ENCODE peak calls at places on chromosomes 16 and 17, in four cellular contexts. X is Caco-2, D is lower leg skin, N is foreskin fibroblast. R is an unnamed sample.

GRCh38 chr17:38465420-38466345 is 37.4 kb downstream of the ARHGAP23 start:
- DNase-seq in N (peak; percentile 91), D (no peak), X (no peak), R (no peak)

GRCh38 chr17:44005865-44006580 is 1.6 kb downstream of the NAGS start:
- DNase-seq in N (peak; percentile 79), D (no peak), X (peak; percentile 55), R (no peak)

GRCh38 chr17:8994319-8994718 is 27.0 kb upstream of the NTN1 start:
- DNase-seq in X (peak; percentile 65), N (peak; percentile 60), D (no peak), R (peak; percentile 14)

GRCh38 chr16:69769404-69769803 is 7.3 kb downstream of the WWP2 start:
- DNase-seq in N (no peak), D (no peak), X (no peak), R (no peak)

GRCh38 chr16:74372953-74373846 is 2.9 kb upstream of the NPIPB15 start:
- DNase-seq in D (no peak), X (no peak), N (no peak), R (no peak)

GRCh38 chr17:82548681-82549303 is 29.3 kb downstream of the FOXK2 start:
- DNase-seq in N (peak; percentile 25), D (peak; percentile 59), X (no peak), R (no peak)

GRCh38 chr16:79422061-79422460 is 178.5 kb downstream of the MAF start:
- DNase-seq in N (no peak), X (no peak), D (no peak), R (no peak)

GRCh38 chr17:2173005-2173404 is 118.1 kb downstream of the HIC1 start:
- DNase-seq in N (peak; percentile 47), D (no peak), X (no peak), R (no peak)

GRCh38 chr16:46996391-46996790 is 22.9 kb upstream of the DNAJA2 start:
- DNase-seq in X (no peak), D (no peak), N (no peak), R (no peak)

GRCh38 chr17:42431758-42432161 is 8.7 kb upstream of the CAVIN1 start:
- DNase-seq in D (no peak), N (peak; percentile 56), X (peak; percentile 63), R (no peak)

GRCh38 chr17:16987001-16987829 is 15.3 kb upstream of the TNFRSF13B start:
- DNase-seq in N (no peak), D (no peak), X (no peak), R (no peak)

GRCh38 chr16:2197765-2198164 is 1.4 kb upstream of the CASKIN1 start:
- DNase-seq in D (no peak), N (no peak), X (no peak), R (no peak)

GRCh38 chr17:70369296-70369855 is 200.0 kb downstream of the KCNJ2 start:
- DNase-seq in N (peak; percentile 36), D (no peak), X (no peak), R (no peak)

GRCh38 chr17:556431-556995 is 158.1 kb downstream of the VPS53 start:
- DNase-seq in X (peak; percentile 11), N (no peak), D (no peak), R (no peak)

GRCh38 chr16:1532771-1533170 is 695 bp upstream of the TMEM204 start:
- DNase-seq in X (no peak), D (no peak), N (no peak), R (no peak)

GRCh38 chr16:17459903-17460521 is 10.7 kb downstream of the XYLT1 start:
- DNase-seq in D (no peak), X (no peak), N (peak; percentile 42), R (no peak)

GRCh38 chr16:67157106-67157748 is 2.5 kb downstream of the TRADD start:
- DNase-seq in X (no peak), N (no peak), D (no peak), R (no peak)

GRCh38 chr16:28110074-28110473 is 46.6 kb upstream of the GSG1L start:
- DNase-seq in N (no peak), X (no peak), D (no peak), R (no peak)

GRCh38 chr17:49567104-49567521 is 8.6 kb upstream of the NXPH3 start:
- DNase-seq in X (no peak), D (no peak), N (no peak), R (no peak)

GRCh38 chr16:70703041-70703834 is 17.4 kb upstream of the MTSS2 start:
- DNase-seq in D (no peak), X (no peak), N (peak; percentile 97), R (peak; percentile 88)

GRCh38 chr16:68364601-68364998 is 53.8 kb downstream of the PRMT7 start:
- DNase-seq in D (no peak), X (no peak), N (peak; percentile 42), R (no peak)
- TF ChIP-seq CTCF in D (no peak), X (no peak), N (no peak), R (no peak)

GRCh38 chr16:22075776-22076175 is 16.6 kb upstream of the VWA3A start:
- DNase-seq in X (no peak), N (peak; percentile 56), D (no peak), R (no peak)
- TF ChIP-seq CTCF in X (no peak), N (no peak), D (no peak), R (no peak)

GRCh38 chr17:66841328-66841727 is 6.4 kb downstream of the CACNG5 start:
- DNase-seq in D (no peak), N (no peak), X (peak; percentile 45), R (no peak)
- TF ChIP-seq CTCF in D (no peak), N (no peak), X (peak; percentile 47), R (no peak)

GRCh38 chr16:54285414-54286066 is 1.0 kb downstream of the IRX3 start:
- DNase-seq in D (peak; percentile 54), X (peak; percentile 68), N (peak; percentile 78), R (no peak)
- TF ChIP-seq CTCF in D (no peak), X (no peak), N (peak; percentile 20), R (no peak)